ENCODE peak calls at places on chromosomes 1 and 21, in four cellular contexts. F is K562, B is A549, A is HepG2. M is an unnamed sample.

GRCh38 chr1:182674346-182675246 is 9.8 kb downstream of the RGS8 start:
- DNase-seq in F (no peak), B (no peak), A (no peak), M (no peak)

GRCh38 chr1:208614610-208615009 is 370.4 kb upstream of the PLXNA2 start:
- DNase-seq in F (no peak), B (no peak), A (no peak), M (no peak)

GRCh38 chr1:223036479-223036845 is 106.6 kb downstream of the TLR5 start:
- DNase-seq in F (no peak), B (no peak), A (no peak), M (no peak)

GRCh38 chr1:86950712-86951111 is 36.3 kb downstream of the HS2ST1 start:
- DNase-seq in F (peak), B (no peak), A (no peak), M (no peak)

GRCh38 chr1:117060441-117061317 is 553 bp downstream of the TTF2 start:
- DNase-seq in F (peak), B (peak), A (peak), M (no peak)

GRCh38 chr1:35452086-35452485 is 105.1 kb downstream of the KIAA0319L start:
- DNase-seq in F (no peak), B (no peak), A (no peak), M (no peak)

GRCh38 chr1:30816211-30817082 is 58.9 kb upstream of the LAPTM5 start:
- DNase-seq in F (no peak), B (no peak), A (no peak), M (peak)

GRCh38 chr1:79044974-79045650 is 38.6 kb upstream of the ADGRL4 start:
- DNase-seq in F (no peak), B (no peak), A (no peak), M (peak)

GRCh38 chr1:8015809-8016165 is 10.3 kb downstream of the ERRFI1 start:
- DNase-seq in F (no peak), B (no peak), A (no peak), M (no peak)

GRCh38 chr1:156660752-156661112 is 16.5 kb downstream of the NES start:
- DNase-seq in F (peak), B (no peak), A (no peak), M (no peak)

GRCh38 chr1:172746091-172746949 is 87.4 kb downstream of the FASLG start:
- DNase-seq in F (peak), B (peak), A (peak), M (no peak)

GRCh38 chr21:41431788-41432548 is 5.9 kb downstream of the MX1 start:
- DNase-seq in F (no peak), B (no peak), A (no peak), M (peak)

GRCh38 chr1:162062542-162063015 is 6.9 kb upstream of the NOS1AP start:
- DNase-seq in F (no peak), B (no peak), A (no peak), M (no peak)

GRCh38 chr1:61085191-61086086 is 3.1 kb downstream of the NFIA start:
- DNase-seq in F (no peak), B (no peak), A (no peak), M (no peak)

GRCh38 chr1:54994355-54994990 is 4.3 kb upstream of the BSND start:
- DNase-seq in F (no peak), B (no peak), A (no peak), M (no peak)

GRCh38 chr1:105337427-105337826 is 1587.7 kb downstream of the AMY1C start:
- DNase-seq in F (no peak), B (no peak), A (no peak), M (no peak)

GRCh38 chr1:226809785-226810571 is 60.4 kb upstream of the PSEN2 start:
- DNase-seq in F (no peak), B (no peak), A (no peak), M (no peak)

GRCh38 chr21:35048706-35049617 is at the start of gene RUNX1:
- DNase-seq in F (peak), B (no peak), A (no peak), M (no peak)

GRCh38 chr1:13617108-13617507 is 33.5 kb downstream of the PDPN start:
- DNase-seq in F (no peak), B (no peak), A (no peak), M (no peak)

GRCh38 chr1:182718311-182718710 is 33.9 kb upstream of the RGS8 start:
- DNase-seq in F (no peak), B (peak), A (no peak), M (no peak)

GRCh38 chr1:39491146-39491921 is at the start of gene BMP8A:
- DNase-seq in F (peak), B (peak), A (peak), M (peak)

GRCh38 chr1:246526915-246527314 is 19.8 kb upstream of the SMYD3 start:
- DNase-seq in F (no peak), B (no peak), A (no peak), M (no peak)

GRCh38 chr1:238177960-238178359 is 287.2 kb upstream of the ZP4 start:
- DNase-seq in F (no peak), B (no peak), A (no peak), M (no peak)

GRCh38 chr21:44957047-44957831 is 17.4 kb downstream of the SLX9 start:
- DNase-seq in F (no peak), B (no peak), A (no peak), M (no peak)

GRCh38 chr1:39720094-39720999 is 18.3 kb upstream of the PPIE start:
- DNase-seq in F (peak), B (peak), A (peak), M (no peak)

GRCh38 chr1:200867018-200867811 is 5.6 kb upstream of the GPR25 start:
- DNase-seq in F (no peak), B (no peak), A (no peak), M (no peak)

GRCh38 chr1:109113787-109114568 is at the start of gene ELAPOR1:
- DNase-seq in F (no peak), B (no peak), A (no peak), M (no peak)

GRCh38 chr1:219236933-219237610 is 63.4 kb downstream of the LYPLAL1 start:
- DNase-seq in F (no peak), B (peak), A (peak), M (no peak)

GRCh38 chr21:29164330-29164942 is 34.0 kb downstream of the MAP3K7CL start:
- DNase-seq in F (peak), B (peak), A (peak), M (no peak)

GRCh38 chr21:43716376-43717165 is 2.4 kb upstream of the PDXK start:
- DNase-seq in F (no peak), B (no peak), A (no peak), M (no peak)

GRCh38 chr1:15020943-15021745 is 132.4 kb upstream of the TMEM51 start:
- DNase-seq in F (no peak), B (no peak), A (peak), M (no peak)

GRCh38 chr1:8379513-8380186 is 61.7 kb downstream of the SLC45A1 start:
- DNase-seq in F (no peak), B (no peak), A (no peak), M (no peak)

GRCh38 chr1:158124999-158125398 is 55.7 kb upstream of the CD1D start:
- DNase-seq in F (peak), B (peak), A (peak), M (peak)

GRCh38 chr1:172951728-172952365 is 98.9 kb downstream of the TNFSF18 start:
- DNase-seq in F (no peak), B (no peak), A (no peak), M (no peak)

GRCh38 chr1:59997479-59997878 is 70.9 kb upstream of the CYP2J2 start:
- DNase-seq in F (no peak), B (no peak), A (no peak), M (peak)

GRCh38 chr21:37463083-37463780 is 96.7 kb downstream of the DYRK1A start:
- DNase-seq in F (peak), B (peak), A (peak), M (no peak)

GRCh38 chr1:45569962-45570581 is 13.8 kb upstream of the NASP start:
- DNase-seq in F (peak), B (peak), A (peak), M (peak)

GRCh38 chr1:72557446-72558049 is 275.2 kb upstream of the NEGR1 start:
- DNase-seq in F (no peak), B (no peak), A (no peak), M (no peak)

GRCh38 chr1:169931795-169932195 is 38.1 kb upstream of the SCYL3 start:
- DNase-seq in F (no peak), B (no peak), A (no peak), M (no peak)
- TF ChIP-seq RNF2 in F (no peak), B (no peak), A (no peak), M (no peak)

GRCh38 chr1:185260611-185261010 is 56.4 kb downstream of the IVNS1ABP start:
- DNase-seq in F (no peak), B (no peak), A (no peak), M (no peak)
- TF ChIP-seq RNF2 in F (no peak), B (no peak), A (no peak), M (no peak)

GRCh38 chr1:110196917-110197782 is 13.0 kb upstream of the KCNC4 start:
- DNase-seq in F (peak), B (peak), A (peak), M (peak)
- TF ChIP-seq RNF2 in F (no peak), B (no peak), A (no peak), M (no peak)

GRCh38 chr1:159953866-159954515 is at the start of gene SLAMF9:
- DNase-seq in F (no peak), B (peak), A (no peak), M (no peak)
- TF ChIP-seq RNF2 in F (no peak), B (no peak), A (no peak), M (no peak)

GRCh38 chr1:159828916-159829634 is 2.4 kb downstream of the SLAMF8 start:
- DNase-seq in F (peak), B (peak), A (peak), M (peak)
- TF ChIP-seq RNF2 in F (no peak), B (no peak), A (no peak), M (no peak)

DNA sequence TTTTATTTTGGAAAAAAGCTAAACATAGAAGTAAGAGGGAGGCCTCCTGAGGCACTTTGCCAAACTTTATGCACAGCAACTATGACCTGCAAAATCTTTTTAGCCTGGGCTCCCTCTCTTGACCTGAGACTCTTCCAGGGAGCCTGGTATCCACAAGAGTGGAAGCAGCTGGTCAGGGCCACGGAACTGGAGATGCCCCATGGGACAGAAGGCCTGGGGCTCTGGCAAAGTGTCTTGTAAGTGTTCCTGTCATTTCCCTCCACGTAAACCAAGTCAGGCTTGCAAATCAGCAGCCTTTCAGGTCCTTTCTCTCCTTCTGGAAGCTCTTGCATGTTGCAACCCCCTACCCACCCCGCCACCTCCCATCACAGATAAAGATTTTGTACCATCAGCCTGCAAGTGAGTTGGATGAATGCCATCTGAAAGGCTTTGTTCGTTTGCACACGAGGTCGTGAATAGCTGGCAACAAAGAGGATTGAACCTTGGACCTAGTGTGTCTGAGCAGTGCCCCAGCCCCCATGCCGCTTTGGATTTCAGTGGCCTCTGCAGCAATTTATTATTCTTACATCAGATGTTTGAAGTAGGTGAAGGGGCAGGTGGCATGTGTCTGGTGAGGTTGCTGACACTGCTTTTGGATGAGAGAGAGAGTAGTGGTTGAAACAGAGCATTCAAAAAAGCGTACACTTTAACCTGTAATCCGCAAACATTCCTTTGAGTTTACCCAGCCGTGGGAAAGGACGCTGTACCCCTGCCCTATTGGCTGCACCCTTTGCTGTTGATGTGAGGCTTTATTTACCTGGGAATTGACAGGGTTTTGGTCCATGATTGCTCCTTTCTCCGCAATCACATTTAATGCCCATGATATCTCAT is 91.6 kb downstream of the GALNT2 start:
- DNase-seq in F (no peak), B (no peak), A (peak), M (no peak)
- TF ChIP-seq RNF2 in F (no peak), B (no peak), A (no peak), M (no peak)

GRCh38 chr1:235259133-235259778 is 68.7 kb downstream of the ARID4B start:
- DNase-seq in F (no peak), B (no peak), A (no peak), M (no peak)
- TF ChIP-seq RNF2 in F (no peak), B (no peak), A (no peak), M (no peak)

GRCh38 chr1:10943991-10944730 is 68.3 kb upstream of the TARDBP start:
- DNase-seq in F (peak), B (no peak), A (peak), M (no peak)
- TF ChIP-seq RNF2 in F (no peak), B (no peak), A (no peak), M (no peak)

DNA sequence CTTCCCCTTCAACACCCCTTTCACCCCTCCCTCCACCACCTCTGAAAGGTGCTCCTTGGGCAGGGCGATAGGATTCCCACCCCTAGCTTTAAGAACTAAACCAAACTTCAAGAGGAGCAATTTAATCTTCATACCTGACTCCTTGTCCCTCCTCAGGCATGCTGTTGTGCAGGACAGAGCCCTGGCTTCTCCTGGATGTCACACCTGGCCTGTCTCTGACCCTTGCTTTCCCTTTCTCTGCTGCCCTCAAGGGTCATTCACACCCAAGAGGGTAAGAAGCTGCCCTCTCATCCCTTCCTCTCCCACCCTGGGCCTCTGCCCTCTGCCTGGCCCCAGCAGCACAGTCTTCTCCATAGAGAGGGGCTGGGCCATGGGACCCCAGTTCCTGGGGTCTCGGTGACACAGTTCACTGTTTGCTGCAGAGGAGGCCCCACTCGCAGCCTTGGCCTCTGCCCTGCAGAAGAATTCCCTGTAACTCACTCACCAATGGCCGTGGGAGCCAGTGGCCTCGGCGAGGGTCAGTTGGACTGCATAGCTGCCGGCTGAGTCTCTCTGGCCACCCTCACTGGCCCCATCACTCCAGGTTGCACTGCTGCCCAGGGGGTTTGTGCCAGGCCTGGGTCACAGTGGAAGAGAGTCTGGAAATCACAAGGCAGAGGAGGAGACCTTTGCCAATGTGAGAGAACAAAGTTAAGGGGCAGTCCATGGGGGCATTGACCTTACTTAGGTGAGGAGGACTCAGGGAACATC is 28.4 kb upstream of the LHX4 start:
- DNase-seq in F (no peak), B (no peak), A (no peak), M (no peak)
- TF ChIP-seq RNF2 in F (no peak), B (no peak), A (no peak), M (no peak)